ENCODE peak calls at places on chromosomes 16 and 17, in four cellular contexts. B is PC-3, G is A549, R is GM06990. Y is an unnamed sample.

GRCh38 chr17:44335515-44336356 is 9.4 kb upstream of the GRN start:
- DNase-seq in G (no peak), R (no peak), B (no peak), Y (no peak)

GRCh38 chr17:55742272-55743102 is 8.4 kb upstream of the PCTP start:
- DNase-seq in R (peak), B (no peak), G (no peak), Y (no peak)

GRCh38 chr16:68784721-68785120 is 47.6 kb downstream of the CDH1 start:
- DNase-seq in R (no peak), G (no peak), B (no peak), Y (no peak)

GRCh38 chr16:21253470-21253869 is 20.0 kb downstream of the ANKS4B start:
- DNase-seq in G (no peak), R (no peak), B (no peak), Y (no peak)

GRCh38 chr16:87657621-87658192 is 55.4 kb downstream of the JPH3 start:
- DNase-seq in R (no peak), G (peak), B (peak), Y (peak)

GRCh38 chr17:74552037-74552436 is 6.1 kb upstream of the CD300C start:
- DNase-seq in R (no peak), G (peak), B (peak), Y (no peak)

GRCh38 chr16:51374346-51374745 is 223.3 kb upstream of the SALL1 start:
- DNase-seq in G (peak), R (no peak), B (no peak), Y (peak)

GRCh38 chr17:65407017-65407416 is 154.4 kb downstream of the AXIN2 start:
- DNase-seq in R (no peak), B (no peak), G (no peak), Y (peak)

GRCh38 chr17:2222901-2223616 is 80.5 kb downstream of the SMG6 start:
- DNase-seq in B (no peak), R (peak), G (no peak), Y (peak)

GRCh38 chr16:22977294-22977697 is 163.3 kb downstream of the HS3ST2 start:
- DNase-seq in G (peak), B (peak), R (no peak), Y (peak)
- TF ChIP-seq CTCF in G (peak), B (peak), R (no peak), Y (peak)

GRCh38 chr16:66605177-66605999 is 884 bp downstream of the CMTM3 start:
- DNase-seq in G (peak), R (peak), B (peak), Y (peak)
- TF ChIP-seq CTCF in G (no peak), R (peak), B (no peak), Y (no peak)

GRCh38 chr17:33730131-33730530 is 437.0 kb upstream of the ASIC2 start:
- DNase-seq in B (no peak), R (no peak), G (no peak), Y (no peak)

GRCh38 chr17:33725675-33726271 is 432.7 kb upstream of the ASIC2 start:
- DNase-seq in B (peak), R (no peak), G (peak), Y (peak)
- TF ChIP-seq CTCF in B (peak), R (peak), G (peak), Y (peak)

GRCh38 chr17:6408271-6408670 is 26.6 kb downstream of the AIPL1 start:
- DNase-seq in B (no peak), G (no peak), R (no peak), Y (no peak)

GRCh38 chr17:6415616-6416015 is 19.3 kb downstream of the AIPL1 start:
- DNase-seq in B (no peak), G (no peak), R (no peak), Y (no peak)

DNA sequence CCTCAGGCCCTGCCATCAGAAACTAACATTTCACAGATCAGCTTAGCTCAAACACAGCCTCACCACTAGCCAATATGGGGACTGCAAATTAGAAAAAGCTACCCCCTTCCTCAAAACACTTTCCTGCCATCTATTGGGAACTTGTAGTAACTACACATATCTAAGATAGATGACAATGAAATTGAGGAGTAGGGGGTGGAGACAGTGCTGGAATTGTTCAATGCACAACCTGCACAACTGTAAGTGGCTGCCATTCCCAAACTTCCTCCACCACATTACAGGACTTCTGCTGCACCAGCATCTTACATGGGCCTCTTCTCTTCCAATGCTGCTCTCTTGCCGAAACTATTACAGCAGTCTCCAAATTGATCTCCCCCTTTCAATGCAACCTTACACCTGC is 21.8 kb downstream of the AIPL1 start:
- DNase-seq in G (peak), B (peak), R (no peak), Y (peak)
- TF ChIP-seq CTCF in G (peak), B (peak), R (peak), Y (peak)

GRCh38 chr16:27779719-27780161 is 229.8 kb downstream of the KATNIP start:
- DNase-seq in G (peak), R (no peak), B (no peak), Y (peak)
- TF ChIP-seq CTCF in G (no peak), R (no peak), B (no peak), Y (peak)

GRCh38 chr16:64627288-64627687 is 494.6 kb downstream of the CDH11 start:
- DNase-seq in R (no peak), B (no peak), G (no peak), Y (peak)

GRCh38 chr16:64629622-64630021 is 492.2 kb downstream of the CDH11 start:
- DNase-seq in G (no peak), B (peak), R (no peak), Y (peak)

GRCh38 chr16:64626771-64627170 is 495.1 kb downstream of the CDH11 start:
- DNase-seq in G (no peak), R (no peak), B (no peak), Y (no peak)

GRCh38 chr16:64627781-64628180 is 494.1 kb downstream of the CDH11 start:
- DNase-seq in B (no peak), G (no peak), R (no peak), Y (no peak)
- TF ChIP-seq CTCF in B (no peak), G (no peak), R (no peak), Y (no peak)

DNA sequence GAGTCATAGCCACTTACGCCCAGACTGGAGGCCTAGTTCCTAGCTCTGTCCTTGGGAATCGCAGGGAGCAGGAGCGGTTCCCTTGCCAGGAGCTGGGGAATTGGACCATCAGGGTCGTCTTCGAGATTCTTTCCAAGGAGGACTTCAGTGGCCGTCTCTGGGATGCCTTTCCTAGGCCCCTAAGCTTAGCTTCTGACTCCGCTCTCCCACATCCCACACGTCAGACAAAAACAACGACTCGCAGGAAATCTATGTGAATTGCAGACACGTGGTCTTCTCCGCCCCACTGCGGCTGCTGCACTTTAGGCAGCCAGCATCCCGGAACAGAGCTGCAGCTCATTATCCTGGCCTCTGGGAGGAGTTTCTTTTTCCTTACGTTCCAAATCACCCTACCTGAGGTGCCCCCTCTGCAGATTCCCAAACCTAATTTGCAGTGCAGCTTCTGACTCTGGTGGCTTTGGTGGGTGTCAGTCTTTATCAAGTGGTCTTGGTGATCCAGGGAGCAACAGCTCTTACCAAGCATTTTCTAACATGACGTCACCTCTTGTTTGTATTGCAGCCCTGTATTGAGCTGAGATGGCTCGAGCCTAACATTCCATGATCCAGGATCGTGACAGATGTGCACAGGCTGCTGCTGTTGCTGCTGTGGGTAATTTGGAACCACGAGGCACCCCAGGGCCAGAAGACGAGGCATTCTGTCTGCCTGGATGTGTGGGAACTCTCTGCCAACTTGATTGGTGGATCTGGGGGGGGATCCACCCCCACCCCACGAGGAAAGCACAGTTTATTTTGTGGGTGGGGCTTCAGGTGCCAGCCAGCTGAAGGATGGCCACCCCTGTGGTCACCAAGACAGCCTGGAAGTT is 1.1 kb downstream of the KATNB1 start:
- DNase-seq in R (no peak), B (peak), G (peak), Y (peak)
- TF ChIP-seq CTCF in R (no peak), B (no peak), G (peak), Y (peak)

GRCh38 chr16:89701425-89702406 is at the start of gene SPATA2L:
- DNase-seq in B (peak), G (peak), R (peak), Y (no peak)
- TF ChIP-seq CTCF in B (no peak), G (no peak), R (peak), Y (no peak)

GRCh38 chr16:5024632-5025031 is 9.1 kb downstream of the NAGPA start:
- DNase-seq in B (peak), G (peak), R (no peak), Y (peak)
- TF ChIP-seq CTCF in B (peak), G (peak), R (peak), Y (peak)

GRCh38 chr16:14310519-14310991 is 239.4 kb downstream of the MRTFB start:
- DNase-seq in B (no peak), R (peak), G (peak), Y (peak)
- TF ChIP-seq CTCF in B (no peak), R (peak), G (peak), Y (no peak)